ENCODE peak calls at places on chromosomes 11 and 22, in eight cellular contexts. One of them, this sample, is unnamed.

GRCh38 chr11:17786824-17787525 is 52.4 kb downstream of the KCNC1 start:
- DNase-seq in activated naive CD4-positive, alpha-beta T cell: no peak
- DNase-seq in naive thymus-derived CD4-positive, alpha-beta T cell: no peak
- DNase-seq in AG09309: peak; percentile 49
- DNase-seq in nephron progenitor cell: peak; percentile 25
- DNase-seq in NCI-H2081: no peak
- DNase-seq in GM04504: peak; percentile 40
- DNase-seq in right atrium auricular region: no peak
- DNase-seq in this sample: no peak

GRCh38 chr11:10484461-10485180 is 29.6 kb downstream of the AMPD3 start:
- DNase-seq in activated naive CD4-positive, alpha-beta T cell: no peak
- DNase-seq in naive thymus-derived CD4-positive, alpha-beta T cell: no peak
- DNase-seq in AG09309: no peak
- DNase-seq in nephron progenitor cell: no peak
- DNase-seq in NCI-H2081: no peak
- DNase-seq in GM04504: no peak
- DNase-seq in right atrium auricular region: no peak
- DNase-seq in this sample: no peak

GRCh38 chr11:1283091-1283511 is 26.3 kb downstream of the TOLLIP start:
- DNase-seq in activated naive CD4-positive, alpha-beta T cell: no peak
- DNase-seq in naive thymus-derived CD4-positive, alpha-beta T cell: no peak
- DNase-seq in AG09309: no peak
- DNase-seq in nephron progenitor cell: no peak
- DNase-seq in NCI-H2081: no peak
- DNase-seq in GM04504: no peak
- DNase-seq in right atrium auricular region: no peak
- DNase-seq in this sample: no peak

GRCh38 chr22:39237276-39238123 is 7.3 kb downstream of the PDGFB start:
- DNase-seq in activated naive CD4-positive, alpha-beta T cell: no peak
- DNase-seq in naive thymus-derived CD4-positive, alpha-beta T cell: no peak
- DNase-seq in AG09309: no peak
- DNase-seq in nephron progenitor cell: no peak
- DNase-seq in NCI-H2081: no peak
- DNase-seq in GM04504: no peak
- DNase-seq in right atrium auricular region: no peak
- DNase-seq in this sample: no peak

GRCh38 chr11:93895106-93895862 is 44.9 kb upstream of the VSTM5 start:
- DNase-seq in activated naive CD4-positive, alpha-beta T cell: no peak
- DNase-seq in naive thymus-derived CD4-positive, alpha-beta T cell: peak; percentile 7
- DNase-seq in AG09309: peak; percentile 85
- DNase-seq in nephron progenitor cell: peak; percentile 26
- DNase-seq in NCI-H2081: peak; percentile 53
- DNase-seq in GM04504: peak; percentile 54
- DNase-seq in right atrium auricular region: no peak
- DNase-seq in this sample: no peak

GRCh38 chr11:124812876-124813275 is 12.7 kb upstream of the MSANTD2 start:
- DNase-seq in activated naive CD4-positive, alpha-beta T cell: no peak
- DNase-seq in naive thymus-derived CD4-positive, alpha-beta T cell: no peak
- DNase-seq in AG09309: no peak
- DNase-seq in nephron progenitor cell: no peak
- DNase-seq in NCI-H2081: no peak
- DNase-seq in GM04504: no peak
- DNase-seq in right atrium auricular region: no peak
- DNase-seq in this sample: no peak

GRCh38 chr11:61701298-61701993 is 21.3 kb downstream of the DAGLA start:
- DNase-seq in activated naive CD4-positive, alpha-beta T cell: no peak
- DNase-seq in naive thymus-derived CD4-positive, alpha-beta T cell: no peak
- DNase-seq in AG09309: no peak
- DNase-seq in nephron progenitor cell: peak; percentile 51
- DNase-seq in NCI-H2081: peak; percentile 75
- DNase-seq in GM04504: no peak
- DNase-seq in right atrium auricular region: no peak
- DNase-seq in this sample: peak; percentile 76

GRCh38 chr22:21823740-21824438 is 43.6 kb downstream of the MAPK1 start:
- DNase-seq in activated naive CD4-positive, alpha-beta T cell: no peak
- DNase-seq in naive thymus-derived CD4-positive, alpha-beta T cell: no peak
- DNase-seq in AG09309: no peak
- DNase-seq in nephron progenitor cell: no peak
- DNase-seq in NCI-H2081: no peak
- DNase-seq in GM04504: no peak
- DNase-seq in right atrium auricular region: no peak
- DNase-seq in this sample: no peak

GRCh38 chr11:65445101-65445603 is 22.6 kb downstream of the NEAT1 start:
- DNase-seq in activated naive CD4-positive, alpha-beta T cell: no peak
- DNase-seq in naive thymus-derived CD4-positive, alpha-beta T cell: no peak
- DNase-seq in AG09309: no peak
- DNase-seq in nephron progenitor cell: no peak
- DNase-seq in NCI-H2081: no peak
- DNase-seq in GM04504: peak; percentile 23
- DNase-seq in right atrium auricular region: peak; percentile 65
- DNase-seq in this sample: no peak

GRCh38 chr22:37566903-37567798 is 6.9 kb downstream of the CDC42EP1 start:
- DNase-seq in activated naive CD4-positive, alpha-beta T cell: peak; percentile 85
- DNase-seq in naive thymus-derived CD4-positive, alpha-beta T cell: peak; percentile 71
- DNase-seq in AG09309: no peak
- DNase-seq in nephron progenitor cell: peak; percentile 88
- DNase-seq in NCI-H2081: peak; percentile 62
- DNase-seq in GM04504: no peak
- DNase-seq in right atrium auricular region: peak; percentile 77
- DNase-seq in this sample: no peak

GRCh38 chr11:104523611-104524010 is 359.7 kb upstream of the PDGFD start:
- DNase-seq in activated naive CD4-positive, alpha-beta T cell: no peak
- DNase-seq in naive thymus-derived CD4-positive, alpha-beta T cell: no peak
- DNase-seq in AG09309: no peak
- DNase-seq in nephron progenitor cell: no peak
- DNase-seq in NCI-H2081: no peak
- DNase-seq in GM04504: no peak
- DNase-seq in right atrium auricular region: no peak
- DNase-seq in this sample: no peak

GRCh38 chr22:37244114-37244921 is at the start of gene RAC2:
- DNase-seq in activated naive CD4-positive, alpha-beta T cell: peak; percentile 84
- DNase-seq in naive thymus-derived CD4-positive, alpha-beta T cell: peak; percentile 67
- DNase-seq in AG09309: no peak
- DNase-seq in nephron progenitor cell: peak; percentile 55
- DNase-seq in NCI-H2081: peak; percentile 29
- DNase-seq in GM04504: no peak
- DNase-seq in right atrium auricular region: peak; percentile 63
- DNase-seq in this sample: no peak

GRCh38 chr22:49158741-49159564 is 668.7 kb downstream of the BRD1 start:
- DNase-seq in activated naive CD4-positive, alpha-beta T cell: no peak
- DNase-seq in naive thymus-derived CD4-positive, alpha-beta T cell: no peak
- DNase-seq in AG09309: no peak
- DNase-seq in nephron progenitor cell: no peak
- DNase-seq in NCI-H2081: no peak
- DNase-seq in GM04504: no peak
- DNase-seq in right atrium auricular region: no peak
- DNase-seq in this sample: no peak

GRCh38 chr11:82194521-82194920 is 539.1 kb downstream of the FAM181B start:
- DNase-seq in activated naive CD4-positive, alpha-beta T cell: no peak
- DNase-seq in naive thymus-derived CD4-positive, alpha-beta T cell: no peak
- DNase-seq in AG09309: no peak
- DNase-seq in nephron progenitor cell: no peak
- DNase-seq in NCI-H2081: no peak
- DNase-seq in GM04504: no peak
- DNase-seq in right atrium auricular region: no peak
- DNase-seq in this sample: no peak

GRCh38 chr11:20131744-20132666 is 28.3 kb downstream of the DBX1 start:
- DNase-seq in activated naive CD4-positive, alpha-beta T cell: peak; percentile 22
- DNase-seq in naive thymus-derived CD4-positive, alpha-beta T cell: no peak
- DNase-seq in AG09309: no peak
- DNase-seq in nephron progenitor cell: peak; percentile 72
- DNase-seq in NCI-H2081: peak; percentile 30
- DNase-seq in GM04504: no peak
- DNase-seq in right atrium auricular region: peak; percentile 79
- DNase-seq in this sample: no peak

GRCh38 chr11:102546923-102547471 is 16.4 kb upstream of the MMP7 start:
- DNase-seq in activated naive CD4-positive, alpha-beta T cell: no peak
- DNase-seq in naive thymus-derived CD4-positive, alpha-beta T cell: no peak
- DNase-seq in AG09309: no peak
- DNase-seq in nephron progenitor cell: no peak
- DNase-seq in NCI-H2081: no peak
- DNase-seq in GM04504: no peak
- DNase-seq in right atrium auricular region: no peak
- DNase-seq in this sample: no peak

GRCh38 chr11:64321533-64321932 is 3.6 kb downstream of the PRDX5 start:
- DNase-seq in activated naive CD4-positive, alpha-beta T cell: no peak
- DNase-seq in naive thymus-derived CD4-positive, alpha-beta T cell: no peak
- DNase-seq in AG09309: no peak
- DNase-seq in nephron progenitor cell: no peak
- DNase-seq in NCI-H2081: no peak
- DNase-seq in GM04504: no peak
- DNase-seq in right atrium auricular region: no peak
- DNase-seq in this sample: no peak

GRCh38 chr11:112453601-112454577 is 193.2 kb upstream of the PLET1 start:
- DNase-seq in activated naive CD4-positive, alpha-beta T cell: peak; percentile 15
- DNase-seq in naive thymus-derived CD4-positive, alpha-beta T cell: no peak
- DNase-seq in AG09309: no peak
- DNase-seq in nephron progenitor cell: peak; percentile 21
- DNase-seq in NCI-H2081: peak; percentile 17
- DNase-seq in GM04504: peak; percentile 8
- DNase-seq in right atrium auricular region: no peak
- DNase-seq in this sample: peak; percentile 85

GRCh38 chr11:73257342-73258103 is 14.6 kb upstream of the P2RY6 start:
- DNase-seq in activated naive CD4-positive, alpha-beta T cell: no peak
- DNase-seq in naive thymus-derived CD4-positive, alpha-beta T cell: no peak
- DNase-seq in AG09309: peak; percentile 89
- DNase-seq in nephron progenitor cell: peak; percentile 36
- DNase-seq in NCI-H2081: no peak
- DNase-seq in GM04504: peak; percentile 88
- DNase-seq in right atrium auricular region: peak; percentile 58
- DNase-seq in this sample: no peak

GRCh38 chr11:57340228-57340627 is 2.1 kb downstream of the P2RX3 start:
- DNase-seq in activated naive CD4-positive, alpha-beta T cell: no peak
- DNase-seq in naive thymus-derived CD4-positive, alpha-beta T cell: no peak
- DNase-seq in AG09309: no peak
- DNase-seq in nephron progenitor cell: peak; percentile 81
- DNase-seq in NCI-H2081: no peak
- DNase-seq in GM04504: no peak
- DNase-seq in right atrium auricular region: no peak
- DNase-seq in this sample: no peak

GRCh38 chr22:26496456-26496855 is 12.8 kb downstream of the SRRD start:
- DNase-seq in activated naive CD4-positive, alpha-beta T cell: no peak
- DNase-seq in naive thymus-derived CD4-positive, alpha-beta T cell: no peak
- DNase-seq in AG09309: no peak
- DNase-seq in nephron progenitor cell: no peak
- DNase-seq in NCI-H2081: no peak
- DNase-seq in GM04504: no peak
- DNase-seq in right atrium auricular region: no peak
- DNase-seq in this sample: no peak

GRCh38 chr22:20099099-20099711 is 16.7 kb upstream of the RANBP1 start:
- DNase-seq in activated naive CD4-positive, alpha-beta T cell: no peak
- DNase-seq in naive thymus-derived CD4-positive, alpha-beta T cell: no peak
- DNase-seq in AG09309: no peak
- DNase-seq in nephron progenitor cell: no peak
- DNase-seq in NCI-H2081: no peak
- DNase-seq in GM04504: no peak
- DNase-seq in right atrium auricular region: no peak
- DNase-seq in this sample: no peak

GRCh38 chr11:116595305-116595880 is 177.4 kb downstream of the BUD13 start:
- DNase-seq in activated naive CD4-positive, alpha-beta T cell: no peak
- DNase-seq in naive thymus-derived CD4-positive, alpha-beta T cell: no peak
- DNase-seq in AG09309: no peak
- DNase-seq in nephron progenitor cell: no peak
- DNase-seq in NCI-H2081: peak; percentile 96
- DNase-seq in GM04504: no peak
- DNase-seq in right atrium auricular region: no peak
- DNase-seq in this sample: no peak

GRCh38 chr22:36743591-36744412 is 32.1 kb downstream of the IFT27 start:
- DNase-seq in activated naive CD4-positive, alpha-beta T cell: no peak
- DNase-seq in naive thymus-derived CD4-positive, alpha-beta T cell: no peak
- DNase-seq in AG09309: no peak
- DNase-seq in nephron progenitor cell: no peak
- DNase-seq in NCI-H2081: no peak
- DNase-seq in GM04504: no peak
- DNase-seq in right atrium auricular region: no peak
- DNase-seq in this sample: no peak

GRCh38 chr22:25680049-25680448 is 61.9 kb upstream of the MYO18B start:
- DNase-seq in activated naive CD4-positive, alpha-beta T cell: no peak
- DNase-seq in naive thymus-derived CD4-positive, alpha-beta T cell: no peak
- DNase-seq in AG09309: no peak
- DNase-seq in nephron progenitor cell: no peak
- DNase-seq in NCI-H2081: no peak
- DNase-seq in GM04504: no peak
- DNase-seq in right atrium auricular region: no peak
- DNase-seq in this sample: no peak

GRCh38 chr11:119403021-119403420 is 20.0 kb downstream of the THY1 start:
- DNase-seq in activated naive CD4-positive, alpha-beta T cell: no peak
- DNase-seq in naive thymus-derived CD4-positive, alpha-beta T cell: no peak
- DNase-seq in AG09309: no peak
- DNase-seq in nephron progenitor cell: no peak
- DNase-seq in NCI-H2081: no peak
- DNase-seq in GM04504: peak; percentile 68
- DNase-seq in right atrium auricular region: no peak
- DNase-seq in this sample: no peak

GRCh38 chr11:57294225-57295131 is 30.3 kb downstream of the TNKS1BP1 start:
- DNase-seq in activated naive CD4-positive, alpha-beta T cell: no peak
- DNase-seq in naive thymus-derived CD4-positive, alpha-beta T cell: no peak
- DNase-seq in AG09309: no peak
- DNase-seq in nephron progenitor cell: no peak
- DNase-seq in NCI-H2081: peak; percentile 27
- DNase-seq in GM04504: no peak
- DNase-seq in right atrium auricular region: no peak
- DNase-seq in this sample: no peak

GRCh38 chr11:75229466-75229865 is 11.1 kb upstream of the TPBGL start:
- DNase-seq in activated naive CD4-positive, alpha-beta T cell: no peak
- DNase-seq in naive thymus-derived CD4-positive, alpha-beta T cell: no peak
- DNase-seq in AG09309: no peak
- DNase-seq in nephron progenitor cell: no peak
- DNase-seq in NCI-H2081: no peak
- DNase-seq in GM04504: no peak
- DNase-seq in right atrium auricular region: no peak
- DNase-seq in this sample: no peak